ENCODE peak calls at places on chromosomes 13 and 19, in eight cellular contexts. One of them, this sample, is unnamed.

GRCh38 chr13:75258159-75258782 is 223.7 kb downstream of the TBC1D4 start:
- DNase-seq in H1: no peak
- DNase-seq in K562: peak
- DNase-seq in HCT116: peak
- DNase-seq in GM12878: no peak
- DNase-seq in endothelial cell of umbilical vein: peak
- DNase-seq in A549: no peak
- DNase-seq in HepG2: peak
- DNase-seq in this sample: peak

GRCh38 chr19:30788105-30788765 is 416.1 kb downstream of the ZNF536 start:
- DNase-seq in A549: no peak
- DNase-seq in HepG2: no peak
- DNase-seq in HCT116: no peak
- DNase-seq in H1: peak
- DNase-seq in K562: no peak
- DNase-seq in GM12878: no peak
- DNase-seq in endothelial cell of umbilical vein: no peak
- DNase-seq in this sample: no peak

GRCh38 chr13:24180743-24181384 is 20.3 kb downstream of the SPATA13 start:
- DNase-seq in H1: peak
- DNase-seq in HCT116: no peak
- DNase-seq in GM12878: no peak
- DNase-seq in endothelial cell of umbilical vein: no peak
- DNase-seq in K562: no peak
- DNase-seq in A549: no peak
- DNase-seq in HepG2: no peak
- DNase-seq in this sample: no peak

GRCh38 chr13:98919566-98919965 is 58.3 kb downstream of the DOCK9 start:
- DNase-seq in H1: no peak
- DNase-seq in A549: no peak
- DNase-seq in K562: no peak
- DNase-seq in HepG2: no peak
- DNase-seq in GM12878: no peak
- DNase-seq in endothelial cell of umbilical vein: no peak
- DNase-seq in HCT116: no peak
- DNase-seq in this sample: no peak

GRCh38 chr13:20171364-20171763 is 10.5 kb upstream of the GJA3 start:
- DNase-seq in GM12878: no peak
- DNase-seq in A549: no peak
- DNase-seq in HCT116: no peak
- DNase-seq in H1: no peak
- DNase-seq in K562: no peak
- DNase-seq in endothelial cell of umbilical vein: no peak
- DNase-seq in HepG2: no peak
- DNase-seq in this sample: no peak

GRCh38 chr13:62360609-62361008 is 945.0 kb upstream of the PCDH20 start:
- DNase-seq in endothelial cell of umbilical vein: no peak
- DNase-seq in K562: no peak
- DNase-seq in GM12878: no peak
- DNase-seq in HepG2: no peak
- DNase-seq in H1: no peak
- DNase-seq in A549: no peak
- DNase-seq in HCT116: no peak
- DNase-seq in this sample: no peak

GRCh38 chr19:41933131-41933458 is 4.8 kb upstream of the ERFL start:
- DNase-seq in A549: no peak
- DNase-seq in H1: no peak
- DNase-seq in HepG2: no peak
- DNase-seq in endothelial cell of umbilical vein: no peak
- DNase-seq in HCT116: no peak
- DNase-seq in K562: no peak
- DNase-seq in GM12878: no peak
- DNase-seq in this sample: no peak

GRCh38 chr13:74003374-74003773 is 130.8 kb downstream of the KLF12 start:
- DNase-seq in A549: no peak
- DNase-seq in HCT116: no peak
- DNase-seq in H1: no peak
- DNase-seq in HepG2: no peak
- DNase-seq in GM12878: no peak
- DNase-seq in endothelial cell of umbilical vein: no peak
- DNase-seq in K562: no peak
- DNase-seq in this sample: no peak

GRCh38 chr19:9885077-9885552 is 50.0 kb downstream of the PIN1 start:
- DNase-seq in HepG2: no peak
- DNase-seq in K562: no peak
- DNase-seq in A549: no peak
- DNase-seq in H1: no peak
- DNase-seq in HCT116: no peak
- DNase-seq in endothelial cell of umbilical vein: no peak
- DNase-seq in GM12878: no peak
- DNase-seq in this sample: no peak

GRCh38 chr13:24036115-24036514 is 124.4 kb upstream of the SPATA13 start:
- DNase-seq in HepG2: no peak
- DNase-seq in HCT116: no peak
- DNase-seq in K562: no peak
- DNase-seq in H1: no peak
- DNase-seq in endothelial cell of umbilical vein: no peak
- DNase-seq in A549: no peak
- DNase-seq in GM12878: no peak
- DNase-seq in this sample: no peak

GRCh38 chr19:40433391-40434216 is 7.8 kb upstream of the SERTAD1 start:
- DNase-seq in HepG2: peak
- DNase-seq in A549: peak
- DNase-seq in H1: peak
- DNase-seq in K562: peak
- DNase-seq in HCT116: no peak
- DNase-seq in endothelial cell of umbilical vein: peak
- DNase-seq in GM12878: no peak
- DNase-seq in this sample: peak

GRCh38 chr13:31675521-31675953 is 63.8 kb upstream of the RXFP2 start:
- DNase-seq in endothelial cell of umbilical vein: no peak
- DNase-seq in HepG2: no peak
- DNase-seq in HCT116: no peak
- DNase-seq in H1: no peak
- DNase-seq in A549: no peak
- DNase-seq in GM12878: no peak
- DNase-seq in K562: no peak
- DNase-seq in this sample: peak

GRCh38 chr13:64675256-64675892 is 2554.8 kb downstream of the PCDH9 start:
- DNase-seq in endothelial cell of umbilical vein: no peak
- DNase-seq in HCT116: no peak
- DNase-seq in A549: peak
- DNase-seq in K562: no peak
- DNase-seq in H1: no peak
- DNase-seq in HepG2: peak
- DNase-seq in GM12878: no peak
- DNase-seq in this sample: no peak

GRCh38 chr19:4914736-4915501 is 5.6 kb downstream of the UHRF1 start:
- DNase-seq in HCT116: peak
- DNase-seq in H1: no peak
- DNase-seq in HepG2: no peak
- DNase-seq in endothelial cell of umbilical vein: peak
- DNase-seq in GM12878: no peak
- DNase-seq in A549: peak
- DNase-seq in K562: peak
- DNase-seq in this sample: no peak

GRCh38 chr13:75426421-75426820 is 55.5 kb downstream of the TBC1D4 start:
- DNase-seq in HepG2: no peak
- DNase-seq in H1: no peak
- DNase-seq in K562: no peak
- DNase-seq in endothelial cell of umbilical vein: no peak
- DNase-seq in GM12878: no peak
- DNase-seq in HCT116: no peak
- DNase-seq in A549: no peak
- DNase-seq in this sample: no peak

GRCh38 chr13:48478401-48478800 is 54.5 kb downstream of the RCBTB2 start:
- DNase-seq in endothelial cell of umbilical vein: no peak
- DNase-seq in HCT116: no peak
- DNase-seq in K562: no peak
- DNase-seq in A549: no peak
- DNase-seq in H1: no peak
- DNase-seq in HepG2: no peak
- DNase-seq in GM12878: no peak
- DNase-seq in this sample: no peak

GRCh38 chr13:110531671-110532083 is 29.8 kb downstream of the RAB20 start:
- DNase-seq in endothelial cell of umbilical vein: no peak
- DNase-seq in A549: no peak
- DNase-seq in GM12878: no peak
- DNase-seq in HepG2: no peak
- DNase-seq in HCT116: no peak
- DNase-seq in K562: no peak
- DNase-seq in H1: no peak
- DNase-seq in this sample: no peak

GRCh38 chr19:2613507-2614295 is 88.8 kb downstream of the GNG7 start:
- DNase-seq in GM12878: no peak
- DNase-seq in H1: peak
- DNase-seq in HCT116: no peak
- DNase-seq in HepG2: no peak
- DNase-seq in K562: peak
- DNase-seq in A549: no peak
- DNase-seq in endothelial cell of umbilical vein: peak
- DNase-seq in this sample: peak

DNA sequence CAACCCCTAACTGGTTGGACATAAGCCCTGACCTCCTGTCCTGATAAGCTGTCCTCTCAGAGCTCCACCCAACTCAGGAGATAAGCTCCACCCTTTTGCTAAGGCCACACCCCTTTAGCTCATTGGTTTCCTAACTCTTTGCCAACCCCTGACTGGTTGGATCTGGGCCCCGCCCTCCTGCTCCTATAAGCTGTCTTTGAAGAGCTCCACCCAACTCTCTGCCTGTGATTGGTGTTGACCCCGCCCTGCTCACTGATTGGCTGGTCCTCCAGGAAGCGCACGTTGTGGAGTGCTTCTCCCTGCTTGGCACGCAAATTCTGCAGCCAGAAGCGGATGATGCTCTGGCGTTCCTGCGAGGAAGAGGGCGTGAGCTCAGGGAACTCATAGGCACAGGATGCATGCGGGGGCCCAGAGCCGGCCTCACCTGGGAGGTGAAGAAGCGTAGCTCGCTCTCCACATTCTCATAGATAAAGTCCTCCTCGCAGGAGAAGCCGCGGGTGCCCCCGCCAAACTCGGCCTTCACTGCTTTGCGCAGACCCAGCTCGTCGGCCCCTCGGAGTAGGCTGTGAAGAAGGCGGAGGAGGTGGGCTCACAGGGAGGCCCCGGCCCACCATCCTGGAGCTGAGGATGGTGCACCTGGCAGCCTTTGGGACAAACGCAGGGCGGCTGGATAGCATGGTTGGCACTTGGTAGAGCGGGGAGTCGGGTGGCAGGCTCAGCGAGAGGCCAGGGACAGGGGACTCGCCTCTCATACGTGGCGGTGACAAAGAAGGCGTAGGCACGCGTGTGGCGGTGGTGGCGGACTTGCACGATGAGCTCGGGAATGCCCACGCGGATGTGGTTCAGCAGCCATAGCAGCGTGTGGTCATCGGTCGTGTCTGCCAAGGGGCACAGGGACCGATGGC is 1.7 kb downstream of the ANO8 start:
- DNase-seq in HepG2: peak
- DNase-seq in A549: peak
- DNase-seq in K562: peak
- DNase-seq in GM12878: peak
- DNase-seq in HCT116: peak
- DNase-seq in H1: peak
- DNase-seq in endothelial cell of umbilical vein: peak
- DNase-seq in this sample: peak
- H3K4me3 ChIP-seq in HepG2: no peak
- H3K4me3 ChIP-seq in A549: no peak
- H3K4me3 ChIP-seq in K562: no peak
- H3K4me3 ChIP-seq in GM12878: no peak
- H3K4me3 ChIP-seq in HCT116: peak
- H3K4me3 ChIP-seq in H1: peak
- H3K4me3 ChIP-seq in endothelial cell of umbilical vein: no peak
- H3K4me3 ChIP-seq in this sample: no peak

GRCh38 chr19:963401-964022 is 20.6 kb upstream of the WDR18 start:
- DNase-seq in K562: no peak
- DNase-seq in GM12878: no peak
- DNase-seq in endothelial cell of umbilical vein: no peak
- DNase-seq in HCT116: no peak
- DNase-seq in HepG2: no peak
- DNase-seq in H1: no peak
- DNase-seq in A549: no peak
- DNase-seq in this sample: no peak
- TF ChIP-seq MAX in K562: no peak
- TF ChIP-seq MAX in GM12878: no peak
- TF ChIP-seq MAX in endothelial cell of umbilical vein: no peak
- TF ChIP-seq MAX in HCT116: no peak
- TF ChIP-seq MAX in HepG2: no peak
- TF ChIP-seq MAX in H1: no peak
- TF ChIP-seq MAX in A549: no peak
- TF ChIP-seq MAX in this sample: no peak

DNA sequence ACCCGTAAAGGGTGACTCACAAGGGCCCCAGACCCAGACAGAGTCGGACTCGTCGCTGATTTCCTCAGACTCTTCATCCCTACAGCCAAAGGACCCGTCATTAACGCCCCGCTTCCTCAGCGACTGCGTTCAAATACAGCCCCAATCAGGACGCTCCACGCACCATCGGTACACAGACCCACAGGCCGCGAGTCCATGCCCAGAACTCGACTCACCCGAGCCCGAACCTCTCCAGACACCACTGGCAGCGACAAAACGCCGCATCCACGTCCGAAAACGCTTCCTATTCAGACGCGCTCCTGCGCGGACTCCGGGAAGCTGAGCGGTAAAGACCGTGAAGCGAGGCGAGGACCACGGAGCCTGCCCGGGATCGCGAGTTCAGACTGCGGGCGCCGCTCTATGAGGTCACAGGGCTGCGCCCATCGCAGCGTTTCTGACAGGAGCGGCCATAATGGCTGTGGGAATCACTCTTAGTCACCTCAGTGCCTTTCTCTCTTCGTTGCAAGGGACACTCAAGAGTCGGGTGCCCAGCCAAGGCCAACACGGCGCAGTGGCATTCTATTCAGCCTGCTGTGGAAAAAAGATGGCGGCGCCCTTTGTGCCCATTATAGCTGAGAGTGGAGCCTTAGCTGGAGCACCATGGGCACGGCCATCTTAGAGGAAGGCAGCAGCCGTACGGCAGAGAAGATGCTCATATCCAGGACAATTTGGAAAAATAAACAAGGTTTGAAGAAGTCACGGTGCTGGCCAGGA is at the start of gene ZNF614:
- DNase-seq in HepG2: peak
- DNase-seq in GM12878: peak
- DNase-seq in endothelial cell of umbilical vein: peak
- DNase-seq in A549: peak
- DNase-seq in HCT116: peak
- DNase-seq in K562: peak
- DNase-seq in H1: peak
- DNase-seq in this sample: peak
- TF ChIP-seq POLR2A in HepG2: peak
- TF ChIP-seq POLR2A in GM12878: peak
- TF ChIP-seq POLR2A in endothelial cell of umbilical vein: peak
- TF ChIP-seq POLR2A in A549: peak
- TF ChIP-seq POLR2A in HCT116: no peak
- TF ChIP-seq POLR2A in K562: peak
- TF ChIP-seq POLR2A in H1: peak
- TF ChIP-seq POLR2A in this sample: peak

DNA sequence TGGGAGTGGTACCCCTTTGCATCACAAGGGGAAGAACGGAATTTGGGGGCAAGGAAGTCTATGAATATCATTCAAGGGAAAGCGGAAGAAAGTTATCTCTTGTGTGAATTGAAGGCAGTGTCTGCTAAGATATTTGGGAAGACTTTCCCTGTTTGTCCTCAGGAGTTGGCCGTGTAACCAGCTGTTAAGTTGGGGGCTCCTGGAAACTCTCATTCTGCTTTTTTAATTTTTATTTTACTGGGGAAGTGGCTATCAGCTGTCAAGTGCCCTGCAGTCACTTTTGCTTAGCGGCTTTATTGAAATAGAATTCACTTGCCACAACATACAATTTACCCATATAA is 2.9 kb downstream of the UPF1 start:
- DNase-seq in K562: no peak
- DNase-seq in HCT116: no peak
- DNase-seq in endothelial cell of umbilical vein: no peak
- DNase-seq in GM12878: no peak
- DNase-seq in H1: no peak
- DNase-seq in A549: no peak
- DNase-seq in HepG2: no peak
- DNase-seq in this sample: no peak
- H3K4me3 ChIP-seq in K562: peak
- H3K4me3 ChIP-seq in HCT116: no peak
- H3K4me3 ChIP-seq in endothelial cell of umbilical vein: no peak
- H3K4me3 ChIP-seq in GM12878: peak
- H3K4me3 ChIP-seq in H1: no peak
- H3K4me3 ChIP-seq in A549: no peak
- H3K4me3 ChIP-seq in HepG2: peak
- H3K4me3 ChIP-seq in this sample: peak

This sample was measured in NB4.